ENCODE peak calls at places on chromosome 7, in four cellular contexts. E, C, F and U are unnamed samples. For H3K4me1, the result is how much of the 10 kb centered on the place peaks cover.

GRCh38 chr7:152522551-152522950 is 86.7 kb upstream of the KMT2C start:
- DNase-seq in C (no peak), E (no peak), F (no peak), U (peak)

GRCh38 chr7:16933296-16934248 is 51.8 kb upstream of the AGR3 start:
- DNase-seq in F (peak), C (no peak), E (no peak), U (peak)

GRCh38 chr7:4190021-4190981 is 491.8 kb upstream of the FOXK1 start:
- DNase-seq in F (no peak), C (no peak), E (no peak), U (no peak)

GRCh38 chr7:44072364-44073231 is 7.2 kb upstream of the PGAM2 start:
- DNase-seq in F (peak), E (peak), C (peak), U (peak)

GRCh38 chr7:51316262-51316665 is 345 bp downstream of the COBL start:
- DNase-seq in C (no peak), E (no peak), F (peak), U (no peak)

GRCh38 chr7:111760043-111760442 is 197.8 kb upstream of the IMMP2L start:
- DNase-seq in F (no peak), C (no peak), E (no peak), U (no peak)

GRCh38 chr7:78704504-78704903 is 749.0 kb downstream of the MAGI2 start:
- DNase-seq in F (no peak), E (no peak), C (no peak), U (no peak)

GRCh38 chr7:63040966-63041610 is 957.6 kb upstream of the ZNF722 start:
- DNase-seq in E (no peak), C (no peak), F (no peak), U (no peak)

GRCh38 chr7:112781558-112781957 is 8.6 kb downstream of the TMEM168 start:
- DNase-seq in F (no peak), E (no peak), C (no peak), U (no peak)

GRCh38 chr7:93551063-93551895 is 23.2 kb downstream of the CALCR start:
- DNase-seq in C (no peak), E (peak), F (no peak), U (no peak)

GRCh38 chr7:116557066-116557585 is 32.3 kb downstream of the CAV1 start:
- DNase-seq in E (no peak), C (no peak), F (no peak), U (no peak)

GRCh38 chr7:131040467-131040932 is 287.2 kb upstream of the MKLN1 start:
- DNase-seq in E (peak), C (no peak), F (no peak), U (no peak)

GRCh38 chr7:46230298-46231295 is 309.5 kb upstream of the IGFBP3 start:
- DNase-seq in E (no peak), F (no peak), C (no peak), U (no peak)

GRCh38 chr7:32150039-32150438 is 79.8 kb upstream of the PDE1C start:
- DNase-seq in E (no peak), F (no peak), C (no peak), U (no peak)

GRCh38 chr7:138167222-138167621 is 91.0 kb downstream of the AKR1D1 start:
- DNase-seq in F (no peak), C (no peak), E (no peak), U (no peak)

GRCh38 chr7:85172530-85172941 is 14.3 kb downstream of the SEMA3D start:
- DNase-seq in F (no peak), E (no peak), C (no peak), U (no peak)

GRCh38 chr7:131620673-131621609 is 64.5 kb upstream of the PODXL start:
- DNase-seq in C (no peak), E (no peak), F (no peak), U (no peak)

GRCh38 chr7:5586963-5587348 is 163.3 kb upstream of the TNRC18 start:
- DNase-seq in E (no peak), F (no peak), C (no peak), U (no peak)

GRCh38 chr7:18494821-18495408 is 634 bp upstream of the HDAC9 start:
- DNase-seq in E (no peak), C (no peak), F (no peak), U (no peak)

GRCh38 chr7:151086802-151087246 is 549 bp downstream of the AGAP3 start:
- DNase-seq in E (no peak), C (peak), F (no peak), U (no peak)

GRCh38 chr7:151083071-151083823 is at the start of gene TMUB1:
- DNase-seq in F (peak), C (peak), E (peak), U (peak)

GRCh38 chr7:151083824-151084160 is 499 bp upstream of the TMUB1 start:
- DNase-seq in E (no peak), F (no peak), C (no peak), U (no peak)

GRCh38 chr7:151085691-151086620 is at the start of gene AGAP3:
- DNase-seq in E (peak), F (peak), C (peak), U (peak)

GRCh38 chr7:151085329-151085690 is 965 bp upstream of the AGAP3 start:
- DNase-seq in F (no peak), E (no peak), C (no peak), U (no peak)
- H3K4me3 ChIP-seq in F (peak), E (no peak), C (no peak), U (peak)

DNA sequence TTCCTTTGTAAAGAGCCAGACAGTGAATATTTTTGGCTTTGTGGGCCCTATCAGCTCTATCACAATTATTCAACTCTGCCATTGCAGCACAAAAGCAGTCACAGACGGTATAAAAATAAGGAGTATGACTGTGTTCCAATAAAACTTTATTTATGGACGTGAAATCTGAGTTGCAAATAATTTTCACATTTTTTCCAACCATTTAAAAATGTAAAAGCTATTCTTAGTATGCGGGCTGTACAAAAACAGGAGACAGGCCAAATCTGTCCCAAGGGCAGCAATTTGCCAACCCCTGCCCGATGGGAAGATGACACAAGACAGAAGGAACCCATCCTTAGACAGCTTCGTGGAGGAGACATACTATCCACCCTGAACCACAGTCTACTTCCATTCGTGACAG is 23.3 kb downstream of the JAZF1 start:
- DNase-seq in C (no peak), E (no peak), F (no peak), U (no peak)
- H3K4me1 ChIP-seq in C (under half), E (under half), F (under half), U (under half)

GRCh38 chr7:114214454-114214853 is 200.2 kb upstream of the FOXP2 start:
- DNase-seq in E (no peak), F (no peak), C (no peak), U (no peak)

GRCh38 chr7:114218283-114218682 is 196.3 kb upstream of the FOXP2 start:
- DNase-seq in F (no peak), C (no peak), E (no peak), U (no peak)

GRCh38 chr7:114212753-114213439 is 201.7 kb upstream of the FOXP2 start:
- DNase-seq in F (no peak), C (no peak), E (no peak), U (no peak)

GRCh38 chr7:114217026-114217425 is 197.6 kb upstream of the FOXP2 start:
- DNase-seq in F (no peak), E (no peak), C (no peak), U (no peak)
- TF ChIP-seq CTCF in F (no peak), E (no peak), C (peak), U (no peak)

GRCh38 chr7:27122075-27122910 is 8.3 kb downstream of the HOXA4 start:
- DNase-seq in E (peak), F (no peak), C (peak), U (no peak)
- H3K4me3 ChIP-seq in E (peak), F (peak), C (no peak), U (no peak)

GRCh38 chr7:135211179-135211945 is at the start of gene WDR91:
- DNase-seq in E (peak), C (peak), F (peak), U (peak)

GRCh38 chr7:135208417-135208793 is 2.9 kb downstream of the WDR91 start:
- DNase-seq in E (no peak), C (no peak), F (no peak), U (no peak)

GRCh38 chr7:135207739-135208416 is 3.4 kb downstream of the WDR91 start:
- DNase-seq in F (no peak), E (peak), C (no peak), U (no peak)

GRCh38 chr7:135210818-135211178 is 528 bp downstream of the WDR91 start:
- DNase-seq in F (no peak), C (no peak), E (no peak), U (no peak)

GRCh38 chr7:135209225-135209834 is 2.0 kb downstream of the WDR91 start:
- DNase-seq in C (no peak), E (no peak), F (no peak), U (no peak)
- H3K4me1 ChIP-seq in C (under half), E (half or more), F (half or more), U (under half)

GRCh38 chr7:146735992-146736391 is 619.4 kb downstream of the CNTNAP2 start:
- DNase-seq in E (no peak), C (no peak), F (no peak), U (no peak)

GRCh38 chr7:146740039-146740438 is 623.4 kb downstream of the CNTNAP2 start:
- DNase-seq in F (no peak), C (no peak), E (no peak), U (no peak)

GRCh38 chr7:146731185-146731584 is 614.6 kb downstream of the CNTNAP2 start:
- DNase-seq in C (no peak), E (no peak), F (no peak), U (no peak)

GRCh38 chr7:146736446-146737190 is 620.0 kb downstream of the CNTNAP2 start:
- DNase-seq in C (no peak), E (no peak), F (no peak), U (no peak)
- TF ChIP-seq CTCF in C (peak), E (no peak), F (no peak), U (no peak)

GRCh38 chr7:7324698-7325097 is 142.4 kb downstream of the C1GALT1 start:
- DNase-seq in C (no peak), F (no peak), E (no peak), U (no peak)
- H3K4me3 ChIP-seq in C (no peak), F (no peak), E (no peak), U (no peak)